ENCODE peak calls at places on chromosomes 11 and 22, in four cellular contexts. H, Q, A and Z are unnamed samples.

GRCh38 chr11:46393759-46394158 is 2.2 kb upstream of the CHRM4 start:
- DNase-seq in H (no peak), Q (no peak), A (no peak), Z (no peak)

GRCh38 chr22:19704355-19705015 is 9.8 kb upstream of the SEPTIN5 start:
- DNase-seq in H (no peak), Q (no peak), A (no peak), Z (no peak)

GRCh38 chr22:47307812-47308211 is 545.4 kb downstream of the TBC1D22A start:
- DNase-seq in H (no peak), Q (peak; percentile 49), A (no peak), Z (no peak)

GRCh38 chr22:47997612-47998011 is 1235.2 kb downstream of the TBC1D22A start:
- DNase-seq in H (no peak), Q (no peak), A (no peak), Z (no peak)

GRCh38 chr22:30324008-30324730 is 2.6 kb downstream of the TBC1D10A start:
- DNase-seq in H (no peak), Q (peak; percentile 47), A (no peak), Z (no peak)

GRCh38 chr22:44337658-44338004 is 24.9 kb upstream of the SHISAL1 start:
- DNase-seq in H (peak; percentile 28), Q (peak; percentile 75), A (peak; percentile 47), Z (peak; percentile 76)

GRCh38 chr11:9755561-9755960 is 91.7 kb downstream of the SWAP70 start:
- DNase-seq in H (no peak), Q (peak; percentile 89), A (no peak), Z (peak; percentile 88)

GRCh38 chr11:59560290-59560701 is 49.0 kb downstream of the OR4D9 start:
- DNase-seq in H (peak; percentile 87), Q (peak; percentile 70), A (peak; percentile 67), Z (peak; percentile 81)

GRCh38 chr11:3223932-3224729 is 5.5 kb upstream of the MRGPRG start:
- DNase-seq in H (no peak), Q (no peak), A (no peak), Z (no peak)

GRCh38 chr11:905952-906351 is 4.7 kb downstream of the CHID1 start:
- DNase-seq in H (no peak), Q (no peak), A (no peak), Z (no peak)

GRCh38 chr22:25853902-25854301 is 111.9 kb downstream of the MYO18B start:
- DNase-seq in H (no peak), Q (no peak), A (no peak), Z (no peak)

GRCh38 chr22:37242395-37242918 is 1.6 kb downstream of the RAC2 start:
- DNase-seq in H (peak; percentile 9), Q (peak; percentile 38), A (no peak), Z (no peak)

GRCh38 chr11:8062781-8063257 is 18.2 kb upstream of the TUB start:
- DNase-seq in H (no peak), Q (no peak), A (no peak), Z (no peak)